ENCODE peak calls at places on chromosomes 16 and 17, in ten cellular contexts. One of them, this sample, is unnamed.

GRCh38 chr16:65751622-65752598 is 614.6 kb upstream of the CDH5 start:
- DNase-seq in HCT116: no peak
- DNase-seq in sigmoid colon: no peak
- DNase-seq in prostate gland: no peak
- DNase-seq in endothelial cell of umbilical vein: no peak
- DNase-seq in H1: no peak
- DNase-seq in GM12892: no peak
- DNase-seq in transverse colon: no peak
- DNase-seq in suprapubic skin: no peak
- DNase-seq in breast epithelium: no peak
- DNase-seq in this sample: no peak

GRCh38 chr16:13997933-13998332 is 73.2 kb upstream of the MRTFB start:
- DNase-seq in sigmoid colon: no peak
- DNase-seq in HCT116: no peak
- DNase-seq in breast epithelium: no peak
- DNase-seq in suprapubic skin: no peak
- DNase-seq in GM12892: no peak
- DNase-seq in endothelial cell of umbilical vein: peak; percentile 21
- DNase-seq in H1: no peak
- DNase-seq in prostate gland: no peak
- DNase-seq in transverse colon: peak; percentile 18
- DNase-seq in this sample: peak; percentile 39

GRCh38 chr17:7842380-7842949 is 8.4 kb downstream of the KDM6B start:
- DNase-seq in H1: peak; percentile 62
- DNase-seq in transverse colon: peak; percentile 82
- DNase-seq in breast epithelium: peak; percentile 61
- DNase-seq in prostate gland: peak; percentile 41
- DNase-seq in HCT116: no peak
- DNase-seq in GM12892: peak; percentile 70
- DNase-seq in suprapubic skin: peak; percentile 91
- DNase-seq in endothelial cell of umbilical vein: peak; percentile 91
- DNase-seq in sigmoid colon: peak; percentile 85
- DNase-seq in this sample: peak; percentile 58

GRCh38 chr17:78602246-78602645 is 25.1 kb upstream of the DNAH17 start:
- DNase-seq in suprapubic skin: no peak
- DNase-seq in breast epithelium: no peak
- DNase-seq in prostate gland: no peak
- DNase-seq in HCT116: no peak
- DNase-seq in transverse colon: no peak
- DNase-seq in GM12892: no peak
- DNase-seq in H1: no peak
- DNase-seq in endothelial cell of umbilical vein: no peak
- DNase-seq in sigmoid colon: no peak
- DNase-seq in this sample: no peak

GRCh38 chr17:78572277-78573205 is 4.7 kb downstream of the DNAH17 start:
- DNase-seq in transverse colon: no peak
- DNase-seq in endothelial cell of umbilical vein: no peak
- DNase-seq in GM12892: no peak
- DNase-seq in HCT116: no peak
- DNase-seq in suprapubic skin: no peak
- DNase-seq in breast epithelium: no peak
- DNase-seq in H1: no peak
- DNase-seq in prostate gland: no peak
- DNase-seq in sigmoid colon: no peak
- DNase-seq in this sample: no peak

GRCh38 chr17:81955058-81955681 is 5.8 kb downstream of the NOTUM start:
- DNase-seq in H1: no peak
- DNase-seq in prostate gland: no peak
- DNase-seq in sigmoid colon: no peak
- DNase-seq in suprapubic skin: no peak
- DNase-seq in breast epithelium: no peak
- DNase-seq in GM12892: no peak
- DNase-seq in HCT116: no peak
- DNase-seq in endothelial cell of umbilical vein: no peak
- DNase-seq in transverse colon: no peak
- DNase-seq in this sample: no peak

GRCh38 chr17:57136355-57136754 is 51.3 kb downstream of the AKAP1 start:
- DNase-seq in HCT116: no peak
- DNase-seq in GM12892: no peak
- DNase-seq in sigmoid colon: no peak
- DNase-seq in breast epithelium: no peak
- DNase-seq in prostate gland: no peak
- DNase-seq in H1: no peak
- DNase-seq in transverse colon: no peak
- DNase-seq in suprapubic skin: no peak
- DNase-seq in endothelial cell of umbilical vein: no peak
- DNase-seq in this sample: no peak

GRCh38 chr16:30562021-30562420 is 3.8 kb upstream of the ZNF764 start:
- DNase-seq in HCT116: no peak
- DNase-seq in H1: no peak
- DNase-seq in prostate gland: no peak
- DNase-seq in sigmoid colon: no peak
- DNase-seq in GM12892: no peak
- DNase-seq in suprapubic skin: no peak
- DNase-seq in breast epithelium: no peak
- DNase-seq in transverse colon: peak; percentile 71
- DNase-seq in endothelial cell of umbilical vein: no peak
- DNase-seq in this sample: no peak

GRCh38 chr17:74444406-74444805 is 12.5 kb downstream of the GPRC5C start:
- DNase-seq in prostate gland: no peak
- DNase-seq in sigmoid colon: peak; percentile 78
- DNase-seq in transverse colon: no peak
- DNase-seq in GM12892: no peak
- DNase-seq in suprapubic skin: no peak
- DNase-seq in endothelial cell of umbilical vein: no peak
- DNase-seq in HCT116: no peak
- DNase-seq in breast epithelium: no peak
- DNase-seq in H1: no peak
- DNase-seq in this sample: no peak

GRCh38 chr17:74441537-74441936 is 9.6 kb downstream of the GPRC5C start:
- DNase-seq in breast epithelium: no peak
- DNase-seq in GM12892: no peak
- DNase-seq in endothelial cell of umbilical vein: no peak
- DNase-seq in sigmoid colon: no peak
- DNase-seq in transverse colon: no peak
- DNase-seq in prostate gland: no peak
- DNase-seq in H1: no peak
- DNase-seq in HCT116: no peak
- DNase-seq in suprapubic skin: no peak
- DNase-seq in this sample: no peak

GRCh38 chr17:74443516-74444296 is 11.8 kb downstream of the GPRC5C start:
- DNase-seq in endothelial cell of umbilical vein: no peak
- DNase-seq in GM12892: no peak
- DNase-seq in sigmoid colon: no peak
- DNase-seq in transverse colon: peak; percentile 55
- DNase-seq in prostate gland: no peak
- DNase-seq in H1: no peak
- DNase-seq in HCT116: no peak
- DNase-seq in suprapubic skin: no peak
- DNase-seq in breast epithelium: no peak
- DNase-seq in this sample: no peak

GRCh38 chr17:74442291-74442669 is 10.4 kb downstream of the GPRC5C start:
- DNase-seq in endothelial cell of umbilical vein: no peak
- DNase-seq in breast epithelium: no peak
- DNase-seq in HCT116: no peak
- DNase-seq in suprapubic skin: no peak
- DNase-seq in sigmoid colon: no peak
- DNase-seq in GM12892: no peak
- DNase-seq in transverse colon: no peak
- DNase-seq in prostate gland: no peak
- DNase-seq in H1: no peak
- DNase-seq in this sample: no peak

GRCh38 chr17:74442670-74443515 is 11.0 kb downstream of the GPRC5C start:
- DNase-seq in H1: peak; percentile 69
- DNase-seq in transverse colon: peak; percentile 91
- DNase-seq in endothelial cell of umbilical vein: no peak
- DNase-seq in GM12892: no peak
- DNase-seq in suprapubic skin: peak; percentile 83
- DNase-seq in breast epithelium: peak; percentile 95
- DNase-seq in HCT116: peak; percentile 89
- DNase-seq in prostate gland: peak; percentile 88
- DNase-seq in sigmoid colon: peak; percentile 93
- DNase-seq in this sample: no peak
- TF ChIP-seq POLR2AphosphoS5 in H1: no peak
- TF ChIP-seq POLR2AphosphoS5 in transverse colon: peak; percentile 88
- TF ChIP-seq POLR2AphosphoS5 in endothelial cell of umbilical vein: no peak
- TF ChIP-seq POLR2AphosphoS5 in GM12892: no peak
- TF ChIP-seq POLR2AphosphoS5 in suprapubic skin: no peak
- TF ChIP-seq POLR2AphosphoS5 in breast epithelium: peak; percentile 77
- TF ChIP-seq POLR2AphosphoS5 in HCT116: peak; percentile 90
- TF ChIP-seq POLR2AphosphoS5 in prostate gland: peak; percentile 78
- TF ChIP-seq POLR2AphosphoS5 in sigmoid colon: peak; percentile 57
- TF ChIP-seq POLR2AphosphoS5 in this sample: no peak

GRCh38 chr17:80908776-80909175 is 82.9 kb upstream of the CHMP6 start:
- DNase-seq in transverse colon: no peak
- DNase-seq in HCT116: no peak
- DNase-seq in suprapubic skin: no peak
- DNase-seq in prostate gland: no peak
- DNase-seq in GM12892: no peak
- DNase-seq in sigmoid colon: peak; percentile 52
- DNase-seq in H1: no peak
- DNase-seq in breast epithelium: no peak
- DNase-seq in endothelial cell of umbilical vein: no peak
- DNase-seq in this sample: no peak

GRCh38 chr17:80908206-80908605 is 83.4 kb upstream of the CHMP6 start:
- DNase-seq in suprapubic skin: no peak
- DNase-seq in prostate gland: no peak
- DNase-seq in transverse colon: no peak
- DNase-seq in breast epithelium: no peak
- DNase-seq in sigmoid colon: no peak
- DNase-seq in GM12892: no peak
- DNase-seq in H1: no peak
- DNase-seq in endothelial cell of umbilical vein: no peak
- DNase-seq in HCT116: no peak
- DNase-seq in this sample: no peak

GRCh38 chr17:80907281-80907680 is 84.4 kb upstream of the CHMP6 start:
- DNase-seq in suprapubic skin: no peak
- DNase-seq in breast epithelium: no peak
- DNase-seq in H1: no peak
- DNase-seq in endothelial cell of umbilical vein: no peak
- DNase-seq in sigmoid colon: no peak
- DNase-seq in HCT116: no peak
- DNase-seq in transverse colon: no peak
- DNase-seq in GM12892: no peak
- DNase-seq in prostate gland: no peak
- DNase-seq in this sample: no peak

GRCh38 chr17:80905586-80906230 is 85.9 kb upstream of the CHMP6 start:
- DNase-seq in transverse colon: no peak
- DNase-seq in breast epithelium: no peak
- DNase-seq in GM12892: no peak
- DNase-seq in prostate gland: no peak
- DNase-seq in H1: no peak
- DNase-seq in HCT116: no peak
- DNase-seq in sigmoid colon: no peak
- DNase-seq in endothelial cell of umbilical vein: no peak
- DNase-seq in suprapubic skin: no peak
- DNase-seq in this sample: no peak

GRCh38 chr17:80906364-80907259 is 85.0 kb upstream of the CHMP6 start:
- DNase-seq in endothelial cell of umbilical vein: no peak
- DNase-seq in HCT116: no peak
- DNase-seq in transverse colon: no peak
- DNase-seq in sigmoid colon: no peak
- DNase-seq in H1: no peak
- DNase-seq in GM12892: no peak
- DNase-seq in prostate gland: no peak
- DNase-seq in breast epithelium: no peak
- DNase-seq in suprapubic skin: no peak
- DNase-seq in this sample: no peak
- TF ChIP-seq POLR2AphosphoS5 in endothelial cell of umbilical vein: no peak
- TF ChIP-seq POLR2AphosphoS5 in HCT116: no peak
- TF ChIP-seq POLR2AphosphoS5 in transverse colon: no peak
- TF ChIP-seq POLR2AphosphoS5 in sigmoid colon: no peak
- TF ChIP-seq POLR2AphosphoS5 in H1: no peak
- TF ChIP-seq POLR2AphosphoS5 in GM12892: no peak
- TF ChIP-seq POLR2AphosphoS5 in prostate gland: no peak
- TF ChIP-seq POLR2AphosphoS5 in breast epithelium: no peak
- TF ChIP-seq POLR2AphosphoS5 in suprapubic skin: no peak
- TF ChIP-seq POLR2AphosphoS5 in this sample: no peak

DNA sequence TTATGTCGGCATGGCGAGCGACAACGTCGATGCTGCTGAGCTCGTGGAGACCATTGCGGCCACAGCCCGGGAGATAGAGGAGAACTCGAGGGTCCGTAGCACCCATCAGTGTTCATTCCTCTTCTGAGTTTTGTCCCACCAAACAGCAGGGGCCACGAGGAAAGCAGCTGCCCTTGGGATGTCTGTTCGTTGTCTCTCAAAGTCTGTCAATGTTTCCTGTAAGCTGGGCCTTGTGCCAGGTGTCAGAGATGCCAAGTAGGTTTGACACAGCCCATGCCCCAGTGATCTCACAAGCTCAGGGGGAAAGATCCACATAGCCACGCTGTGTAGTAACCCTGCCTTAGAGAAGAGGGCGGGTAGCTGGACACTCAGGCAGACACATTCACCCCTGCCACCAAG is 22.6 kb downstream of the NTAN1 start:
- DNase-seq in suprapubic skin: peak; percentile 56
- DNase-seq in sigmoid colon: peak; percentile 64
- DNase-seq in H1: no peak
- DNase-seq in GM12892: no peak
- DNase-seq in endothelial cell of umbilical vein: no peak
- DNase-seq in HCT116: no peak
- DNase-seq in prostate gland: no peak
- DNase-seq in transverse colon: peak; percentile 5
- DNase-seq in breast epithelium: no peak
- DNase-seq in this sample: no peak
- TF ChIP-seq POLR2AphosphoS5 in suprapubic skin: no peak
- TF ChIP-seq POLR2AphosphoS5 in sigmoid colon: no peak
- TF ChIP-seq POLR2AphosphoS5 in H1: no peak
- TF ChIP-seq POLR2AphosphoS5 in GM12892: no peak
- TF ChIP-seq POLR2AphosphoS5 in endothelial cell of umbilical vein: no peak
- TF ChIP-seq POLR2AphosphoS5 in HCT116: no peak
- TF ChIP-seq POLR2AphosphoS5 in prostate gland: no peak
- TF ChIP-seq POLR2AphosphoS5 in transverse colon: no peak
- TF ChIP-seq POLR2AphosphoS5 in breast epithelium: no peak
- TF ChIP-seq POLR2AphosphoS5 in this sample: no peak

GRCh38 chr16:80900593-80900954 is 96.2 kb upstream of the CDYL2 start:
- DNase-seq in sigmoid colon: no peak
- DNase-seq in H1: no peak
- DNase-seq in HCT116: no peak
- DNase-seq in suprapubic skin: no peak
- DNase-seq in prostate gland: no peak
- DNase-seq in GM12892: no peak
- DNase-seq in endothelial cell of umbilical vein: no peak
- DNase-seq in breast epithelium: no peak
- DNase-seq in transverse colon: no peak
- DNase-seq in this sample: no peak

GRCh38 chr16:80899804-80900592 is 95.6 kb upstream of the CDYL2 start:
- DNase-seq in sigmoid colon: peak; percentile 84
- DNase-seq in breast epithelium: peak; percentile 93
- DNase-seq in GM12892: no peak
- DNase-seq in suprapubic skin: peak; percentile 62
- DNase-seq in H1: peak; percentile 23
- DNase-seq in prostate gland: peak; percentile 92
- DNase-seq in HCT116: no peak
- DNase-seq in endothelial cell of umbilical vein: peak; percentile 90
- DNase-seq in transverse colon: peak; percentile 39
- DNase-seq in this sample: no peak

GRCh38 chr16:80896778-80897177 is 92.4 kb upstream of the CDYL2 start:
- DNase-seq in GM12892: no peak
- DNase-seq in sigmoid colon: no peak
- DNase-seq in prostate gland: no peak
- DNase-seq in suprapubic skin: no peak
- DNase-seq in breast epithelium: no peak
- DNase-seq in H1: peak; percentile 26
- DNase-seq in transverse colon: no peak
- DNase-seq in endothelial cell of umbilical vein: no peak
- DNase-seq in HCT116: no peak
- DNase-seq in this sample: no peak

GRCh38 chr16:80903616-80904015 is 99.2 kb upstream of the CDYL2 start:
- DNase-seq in suprapubic skin: no peak
- DNase-seq in transverse colon: no peak
- DNase-seq in breast epithelium: no peak
- DNase-seq in endothelial cell of umbilical vein: no peak
- DNase-seq in H1: no peak
- DNase-seq in prostate gland: no peak
- DNase-seq in GM12892: no peak
- DNase-seq in HCT116: no peak
- DNase-seq in sigmoid colon: no peak
- DNase-seq in this sample: no peak

DNA sequence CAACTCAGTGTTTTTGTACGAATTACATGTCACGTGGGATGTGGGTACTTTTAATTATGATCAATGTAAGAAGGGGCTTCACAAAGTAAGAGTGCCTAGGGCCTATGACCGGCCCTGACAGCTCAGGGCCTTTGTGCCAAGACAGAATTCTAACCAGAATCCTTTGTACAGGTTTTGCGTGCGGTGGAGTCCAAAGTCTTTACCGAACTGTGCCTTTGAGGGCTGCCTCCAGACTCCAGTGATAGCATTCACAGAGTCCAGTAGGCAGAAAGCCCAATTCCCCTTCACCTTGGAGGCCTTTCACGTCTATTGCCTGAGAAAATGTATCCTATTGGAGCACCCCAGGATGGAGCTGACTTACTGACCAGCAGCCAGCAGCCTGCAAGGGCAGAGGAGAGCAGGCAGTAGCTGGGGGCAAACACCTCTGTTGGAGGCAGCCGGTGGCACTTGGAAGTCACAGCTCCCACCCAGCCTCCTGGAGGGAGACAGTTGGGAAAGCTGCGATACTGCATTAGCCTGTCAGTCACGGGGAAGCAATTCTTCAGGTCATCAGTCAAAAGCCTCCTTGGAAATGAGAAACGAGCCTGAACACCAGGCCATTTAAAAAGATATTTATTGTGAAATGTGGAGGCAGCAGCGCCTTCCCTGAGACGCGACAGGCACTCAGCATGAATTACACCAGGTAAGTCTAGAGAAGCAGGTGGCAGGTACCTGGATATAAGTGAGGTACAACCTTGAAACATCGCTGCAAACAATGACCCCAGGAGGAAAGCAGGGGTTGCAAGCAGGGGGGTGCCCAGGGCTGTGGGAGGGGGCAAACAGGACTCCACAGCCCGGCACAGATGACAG is 98.1 kb upstream of the CDYL2 start:
- DNase-seq in HCT116: no peak
- DNase-seq in H1: no peak
- DNase-seq in suprapubic skin: no peak
- DNase-seq in transverse colon: no peak
- DNase-seq in prostate gland: no peak
- DNase-seq in GM12892: no peak
- DNase-seq in breast epithelium: no peak
- DNase-seq in endothelial cell of umbilical vein: no peak
- DNase-seq in sigmoid colon: no peak
- DNase-seq in this sample: no peak
- TF ChIP-seq POLR2AphosphoS5 in HCT116: no peak
- TF ChIP-seq POLR2AphosphoS5 in H1: no peak
- TF ChIP-seq POLR2AphosphoS5 in suprapubic skin: no peak
- TF ChIP-seq POLR2AphosphoS5 in transverse colon: no peak
- TF ChIP-seq POLR2AphosphoS5 in prostate gland: no peak
- TF ChIP-seq POLR2AphosphoS5 in GM12892: no peak
- TF ChIP-seq POLR2AphosphoS5 in breast epithelium: no peak
- TF ChIP-seq POLR2AphosphoS5 in endothelial cell of umbilical vein: no peak
- TF ChIP-seq POLR2AphosphoS5 in sigmoid colon: no peak
- TF ChIP-seq POLR2AphosphoS5 in this sample: no peak

This sample was measured in GM12891.